ENCODE peak calls at places on chromosomes 13 and 19, in nine cellular contexts. C, B, L, S, J, V, O, A and Z are unnamed samples.

GRCh38 chr13:21675095-21676007 is 4.5 kb downstream of the FGF9 start:
- DNase-seq in C (no peak), B (no peak), L (no peak), S (no peak), J (peak), V (no peak), O (peak), A (no peak), Z (no peak)

GRCh38 chr19:954672-955494 is 29.0 kb downstream of the ARID3A start:
- DNase-seq in C (no peak), B (no peak), L (no peak), S (no peak), J (no peak), V (no peak), O (no peak), A (no peak), Z (no peak)

GRCh38 chr19:31113250-31113685 is 236.0 kb downstream of the TSHZ3 start:
- DNase-seq in C (no peak), B (no peak), L (peak), S (no peak), J (no peak), V (no peak), O (no peak), A (no peak), Z (no peak)

GRCh38 chr13:44703371-44703770 is 127.2 kb upstream of the TSC22D1 start:
- DNase-seq in C (no peak), B (no peak), L (peak), S (no peak), J (no peak), V (no peak), O (no peak), A (peak), Z (no peak)

GRCh38 chr13:46149272-46150133 is 32.5 kb downstream of the LCP1 start:
- DNase-seq in C (no peak), B (no peak), L (peak), S (no peak), J (no peak), V (no peak), O (no peak), A (peak), Z (no peak)

GRCh38 chr13:40617801-40618356 is 48.6 kb downstream of the FOXO1 start:
- DNase-seq in C (no peak), B (no peak), L (no peak), S (no peak), J (no peak), V (no peak), O (peak), A (no peak), Z (no peak)

GRCh38 chr19:48308695-48309586 is 16.4 kb upstream of the EMP3 start:
- DNase-seq in C (no peak), B (no peak), L (no peak), S (no peak), J (no peak), V (no peak), O (peak), A (no peak), Z (no peak)

GRCh38 chr13:109668433-109669233 is 117.8 kb downstream of the IRS2 start:
- DNase-seq in C (no peak), B (no peak), L (no peak), S (no peak), J (no peak), V (no peak), O (no peak), A (no peak), Z (no peak)

GRCh38 chr13:40060318-40061007 is 405.0 kb downstream of the COG6 start:
- DNase-seq in C (no peak), B (no peak), L (peak), S (no peak), J (peak), V (peak), O (peak), A (peak), Z (peak)